ENCODE peak calls at places on chromosome 19, in five cellular contexts. H, X, U, R and A are unnamed samples.

GRCh38 chr19:3028305-3029069 is 593 bp downstream of the TLE2 start:
- DNase-seq in H (no peak), X (no peak), U (no peak), R (peak; percentile 11), A (no peak)

GRCh38 chr19:42683917-42684513 is 56.3 kb downstream of the PSG3 start:
- DNase-seq in H (peak; percentile 33), X (no peak), U (peak; percentile 56), R (peak; percentile 42), A (no peak)

GRCh38 chr19:15427991-15428471 is 9.2 kb upstream of the AKAP8L start:
- DNase-seq in H (no peak), X (no peak), U (no peak), R (no peak), A (no peak)

GRCh38 chr19:17327654-17328516 is 6.8 kb downstream of the ANO8 start:
- DNase-seq in H (no peak), X (no peak), U (peak; percentile 66), R (no peak), A (no peak)

GRCh38 chr19:11028146-11028545 is 61.1 kb upstream of the LDLR start:
- DNase-seq in H (no peak), X (no peak), U (no peak), R (no peak), A (no peak)

GRCh38 chr19:5533257-5533656 is 34.5 kb downstream of the TINCR start:
- DNase-seq in H (no peak), X (no peak), U (no peak), R (no peak), A (no peak)

GRCh38 chr19:51034704-51035103 is at the start of gene KLK12:
- DNase-seq in H (no peak), X (no peak), U (no peak), R (no peak), A (no peak)

GRCh38 chr19:49151339-49152217 is 3.6 kb downstream of the HRC start:
- DNase-seq in H (peak; percentile 94), X (peak; percentile 97), U (peak; percentile 61), R (peak; percentile 19), A (no peak)

GRCh38 chr19:18070181-18070580 is 16.6 kb downstream of the IL12RB1 start:
- DNase-seq in H (no peak), X (no peak), U (no peak), R (no peak), A (no peak)